ENCODE peak calls at places on chromosomes 7 and 10, in nine cellular contexts. O, Q, I, Y, U, A, W, P and E are unnamed samples.

GRCh38 chr10:83723080-83723479 is 416.2 kb upstream of the GHITM start:
- DNase-seq in O (no peak), Q (no peak), I (no peak), Y (no peak), U (no peak), A (no peak), W (no peak), P (no peak), E (no peak)

GRCh38 chr7:94366827-94367226 is 27.9 kb upstream of the COL1A2 start:
- DNase-seq in O (peak; percentile 18), Q (no peak), I (no peak), Y (no peak), U (no peak), A (no peak), W (no peak), P (no peak), E (no peak)

GRCh38 chr7:99428972-99429566 is 9.5 kb downstream of the PTCD1 start:
- DNase-seq in O (no peak), Q (no peak), I (no peak), Y (no peak), U (no peak), A (no peak), W (no peak), P (no peak), E (no peak)

GRCh38 chr10:125407000-125407502 is 246.7 kb upstream of the CTBP2 start:
- DNase-seq in O (peak; percentile 77), Q (no peak), I (no peak), Y (no peak), U (peak; percentile 89), A (peak; percentile 79), W (peak; percentile 52), P (no peak), E (no peak)

GRCh38 chr7:47496666-47497065 is 85.2 kb downstream of the TNS3 start:
- DNase-seq in O (no peak), Q (no peak), I (no peak), Y (no peak), U (no peak), A (no peak), W (no peak), P (no peak), E (no peak)

GRCh38 chr10:85851300-85851699 is 515.3 kb downstream of the GRID1 start:
- DNase-seq in O (peak; percentile 6), Q (no peak), I (no peak), Y (no peak), U (peak; percentile 16), A (peak; percentile 39), W (no peak), P (no peak), E (no peak)

GRCh38 chr10:116891208-116891607 is 41.9 kb downstream of the ENO4 start:
- DNase-seq in O (peak; percentile 29), Q (peak; percentile 67), I (no peak), Y (no peak), U (no peak), A (peak; percentile 77), W (no peak), P (peak; percentile 84), E (no peak)

GRCh38 chr7:141012044-141012685 is 2.6 kb downstream of the MRPS33 start:
- DNase-seq in O (peak; percentile 77), Q (peak; percentile 79), I (peak; percentile 39), Y (peak; percentile 81), U (no peak), A (peak; percentile 49), W (peak; percentile 75), P (peak; percentile 72), E (peak; percentile 35)

GRCh38 chr10:15802375-15802949 is 57.8 kb downstream of the MINDY3 start:
- DNase-seq in O (no peak), Q (no peak), I (no peak), Y (no peak), U (no peak), A (no peak), W (no peak), P (no peak), E (no peak)

GRCh38 chr10:99630991-99631390 is 10.8 kb upstream of the SLC25A28 start:
- DNase-seq in O (peak; percentile 28), Q (no peak), I (no peak), Y (no peak), U (no peak), A (no peak), W (no peak), P (no peak), E (no peak)

GRCh38 chr10:80805343-80806020 is 267.8 kb downstream of the SH2D4B start:
- DNase-seq in O (no peak), Q (no peak), I (no peak), Y (peak; percentile 21), U (no peak), A (no peak), W (no peak), P (no peak), E (no peak)

GRCh38 chr10:49359349-49360231 is 36.3 kb downstream of the DRGX start:
- DNase-seq in O (peak; percentile 38), Q (no peak), I (no peak), Y (peak; percentile 62), U (no peak), A (no peak), W (no peak), P (peak; percentile 59), E (no peak)

GRCh38 chr10:75508239-75508813 is 76.9 kb downstream of the LRMDA start:
- DNase-seq in O (peak; percentile 82), Q (no peak), I (no peak), Y (no peak), U (peak; percentile 68), A (peak; percentile 56), W (no peak), P (no peak), E (peak; percentile 63)

GRCh38 chr7:106655703-106656498 is 5.1 kb downstream of the CCDC71L start:
- DNase-seq in O (no peak), Q (no peak), I (no peak), Y (no peak), U (no peak), A (no peak), W (no peak), P (no peak), E (no peak)

GRCh38 chr7:2926120-2926897 is 82.2 kb upstream of the GNA12 start:
- DNase-seq in O (no peak), Q (no peak), I (no peak), Y (no peak), U (no peak), A (no peak), W (peak; percentile 3), P (peak; percentile 62), E (no peak)

GRCh38 chr7:22821702-22822485 is 755 bp downstream of the TOMM7 start:
- DNase-seq in O (peak; percentile 44), Q (no peak), I (no peak), Y (no peak), U (no peak), A (no peak), W (peak; percentile 39), P (no peak), E (no peak)

GRCh38 chr10:682931-683447 is 6.5 kb downstream of the DIP2C start:
- DNase-seq in O (no peak), Q (no peak), I (no peak), Y (no peak), U (no peak), A (no peak), W (no peak), P (no peak), E (no peak)

GRCh38 chr10:61140765-61141392 is 196.9 kb upstream of the RHOBTB1 start:
- DNase-seq in O (peak; percentile 73), Q (no peak), I (peak; percentile 66), Y (peak; percentile 57), U (no peak), A (peak; percentile 30), W (peak; percentile 60), P (no peak), E (peak; percentile 48)

GRCh38 chr10:71780722-71781121 is 7.4 kb upstream of the VSIR start:
- DNase-seq in O (no peak), Q (no peak), I (no peak), Y (peak; percentile 46), U (no peak), A (no peak), W (no peak), P (no peak), E (no peak)

DNA sequence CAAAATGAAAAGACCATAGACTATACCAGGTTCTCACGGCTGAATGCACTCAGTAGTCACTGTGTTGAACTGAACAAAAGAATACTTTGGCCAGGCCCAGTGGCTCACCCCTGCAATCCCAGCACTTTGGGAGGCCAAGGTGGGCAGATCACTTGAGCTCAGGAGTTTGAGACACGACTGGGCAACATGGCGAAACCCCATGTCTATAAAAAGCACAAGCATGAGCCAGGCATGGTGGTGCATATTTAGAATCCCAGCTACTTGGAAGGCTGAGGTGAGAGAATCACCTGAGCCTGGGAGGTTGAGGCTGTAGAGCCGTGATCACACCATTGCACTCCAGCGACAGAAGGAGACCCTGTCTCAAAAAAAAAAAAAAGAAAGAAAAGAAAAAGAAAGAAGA is 12.5 kb downstream of the SFXN4 start:
- DNase-seq in O (no peak), Q (no peak), I (no peak), Y (no peak), U (no peak), A (no peak), W (no peak), P (no peak), E (no peak)
- H3K27ac ChIP-seq in O (no peak overlapping the region), Q (no peak overlapping the region), I (no peak overlapping the region), Y (no peak overlapping the region), U (no peak overlapping the region), A (no peak overlapping the region), W (no peak overlapping the region), P (no peak overlapping the region), E (no peak overlapping the region)

DNA sequence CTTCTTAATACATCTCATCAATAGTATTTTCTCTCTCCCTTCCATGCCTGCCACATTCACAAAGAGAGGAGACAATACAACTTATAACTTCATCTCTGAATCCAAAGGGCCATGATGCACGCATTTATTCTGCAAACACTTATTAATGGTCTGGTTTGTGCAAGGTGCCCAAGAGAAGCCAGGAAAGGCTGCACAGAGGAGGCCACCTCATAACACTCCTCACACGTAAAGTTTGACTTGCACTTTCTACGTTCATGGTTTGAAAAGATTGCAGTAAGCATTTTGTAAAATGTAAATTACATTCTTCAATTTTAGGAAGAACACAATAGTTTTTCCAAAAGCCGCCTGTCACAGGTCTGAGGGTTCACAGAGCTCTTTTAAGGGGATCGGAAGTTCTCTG is 1.2 kb upstream of the PALS2 start:
- DNase-seq in O (peak; percentile 1), Q (no peak), I (no peak), Y (no peak), U (no peak), A (no peak), W (no peak), P (no peak), E (no peak)
- H3K27ac ChIP-seq in O (no peak overlapping the region), Q (no peak overlapping the region), I (peak overlapping the region; percentile 70), Y (no peak overlapping the region), U (peak overlapping the region; percentile 91), A (peak overlapping the region; percentile 94), W (peak overlapping the region; percentile 84), P (no peak overlapping the region), E (no peak overlapping the region)

DNA sequence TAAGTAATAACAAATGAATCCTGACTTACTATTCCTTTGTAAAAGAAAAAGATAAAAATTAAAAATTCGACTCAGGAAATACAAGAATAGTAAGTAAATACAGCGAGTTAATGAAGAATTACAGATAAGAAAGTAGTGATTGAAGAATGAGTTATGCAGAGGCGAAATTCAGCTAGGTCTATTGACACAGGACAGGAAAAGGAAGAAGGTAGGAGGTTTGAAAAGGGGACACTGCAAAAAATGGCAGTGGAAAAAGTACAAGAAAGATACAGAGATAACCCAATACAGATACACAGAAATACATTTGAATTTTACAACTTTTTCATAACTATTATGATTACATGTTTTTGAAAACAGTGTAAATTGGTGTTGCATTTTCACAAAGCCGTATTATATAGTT is 28.0 kb downstream of the JAZF1 start:
- DNase-seq in O (no peak), Q (no peak), I (no peak), Y (no peak), U (no peak), A (no peak), W (no peak), P (no peak), E (no peak)
- H3K27ac ChIP-seq in O (peak overlapping the region; percentile 36), Q (no peak overlapping the region), I (no peak overlapping the region), Y (no peak overlapping the region), U (peak overlapping the region; percentile 38), A (no peak overlapping the region), W (no peak overlapping the region), P (no peak overlapping the region), E (no peak overlapping the region)

GRCh38 chr10:132446661-132447445 is 49.9 kb downstream of the PWWP2B start:
- DNase-seq in O (peak; percentile 57), Q (peak; percentile 90), I (no peak), Y (no peak), U (no peak), A (peak; percentile 64), W (peak; percentile 83), P (no peak), E (peak; percentile 60)
- H3K27ac ChIP-seq in O (no peak overlapping the region), Q (peak overlapping the region; percentile 95), I (peak overlapping the region; percentile 82), Y (no peak overlapping the region), U (peak overlapping the region; percentile 100), A (peak overlapping the region; percentile 99), W (peak overlapping the region; percentile 90), P (no peak overlapping the region), E (peak overlapping the region; percentile 94)